ENCODE peak calls at places on chromosomes 16 and 17, in nine cellular contexts. One of them, this sample, is unnamed.

GRCh38 chr16:27748868-27749546 is 199.1 kb downstream of the KATNIP start:
- DNase-seq in heart left ventricle: no peak
- DNase-seq in OCI-LY7: peak; percentile 38
- DNase-seq in Peyer's patch: peak; percentile 19
- DNase-seq in tibial artery: peak; percentile 33
- DNase-seq in PC-9: peak; percentile 64
- DNase-seq in SK-N-SH: no peak
- DNase-seq in CD8-positive, alpha-beta T cell: no peak
- DNase-seq in cardiac muscle cell: peak; percentile 66
- DNase-seq in this sample: no peak

GRCh38 chr17:48181653-48182052 is 74.1 kb downstream of the SNX11 start:
- DNase-seq in cardiac muscle cell: peak; percentile 33
- DNase-seq in SK-N-SH: no peak
- DNase-seq in tibial artery: no peak
- DNase-seq in CD8-positive, alpha-beta T cell: no peak
- DNase-seq in OCI-LY7: no peak
- DNase-seq in Peyer's patch: no peak
- DNase-seq in PC-9: no peak
- DNase-seq in heart left ventricle: no peak
- DNase-seq in this sample: no peak

GRCh38 chr17:49390548-49391324 is 23.9 kb downstream of the PHB1 start:
- DNase-seq in CD8-positive, alpha-beta T cell: no peak
- DNase-seq in OCI-LY7: peak; percentile 80
- DNase-seq in PC-9: peak; percentile 86
- DNase-seq in heart left ventricle: peak; percentile 23
- DNase-seq in Peyer's patch: peak; percentile 66
- DNase-seq in tibial artery: peak; percentile 28
- DNase-seq in cardiac muscle cell: no peak
- DNase-seq in SK-N-SH: no peak
- DNase-seq in this sample: peak; percentile 86

GRCh38 chr16:70395345-70395901 is 43.5 kb downstream of the ST3GAL2 start:
- DNase-seq in tibial artery: peak; percentile 32
- DNase-seq in CD8-positive, alpha-beta T cell: peak; percentile 21
- DNase-seq in cardiac muscle cell: peak; percentile 56
- DNase-seq in SK-N-SH: peak; percentile 83
- DNase-seq in Peyer's patch: peak; percentile 55
- DNase-seq in heart left ventricle: peak; percentile 73
- DNase-seq in OCI-LY7: peak; percentile 76
- DNase-seq in PC-9: peak; percentile 60
- DNase-seq in this sample: peak; percentile 94

GRCh38 chr17:30084773-30085172 is 31.8 kb upstream of the NSRP1 start:
- DNase-seq in tibial artery: no peak
- DNase-seq in SK-N-SH: no peak
- DNase-seq in Peyer's patch: no peak
- DNase-seq in CD8-positive, alpha-beta T cell: no peak
- DNase-seq in cardiac muscle cell: no peak
- DNase-seq in OCI-LY7: no peak
- DNase-seq in heart left ventricle: no peak
- DNase-seq in PC-9: no peak
- DNase-seq in this sample: no peak

GRCh38 chr17:47967607-47968252 is 3.2 kb upstream of the CDK5RAP3 start:
- DNase-seq in OCI-LY7: no peak
- DNase-seq in PC-9: peak; percentile 97
- DNase-seq in tibial artery: no peak
- DNase-seq in Peyer's patch: no peak
- DNase-seq in CD8-positive, alpha-beta T cell: no peak
- DNase-seq in heart left ventricle: no peak
- DNase-seq in cardiac muscle cell: peak; percentile 70
- DNase-seq in SK-N-SH: no peak
- DNase-seq in this sample: no peak

GRCh38 chr17:78258323-78259229 is 27.1 kb downstream of the TMEM235 start:
- DNase-seq in cardiac muscle cell: peak; percentile 77
- DNase-seq in Peyer's patch: peak; percentile 76
- DNase-seq in OCI-LY7: peak; percentile 45
- DNase-seq in heart left ventricle: peak; percentile 52
- DNase-seq in tibial artery: peak; percentile 51
- DNase-seq in SK-N-SH: peak; percentile 96
- DNase-seq in CD8-positive, alpha-beta T cell: peak; percentile 45
- DNase-seq in PC-9: no peak
- DNase-seq in this sample: peak; percentile 95

GRCh38 chr17:44918006-44918405 is 2.7 kb upstream of the GFAP start:
- DNase-seq in heart left ventricle: no peak
- DNase-seq in OCI-LY7: no peak
- DNase-seq in CD8-positive, alpha-beta T cell: no peak
- DNase-seq in cardiac muscle cell: no peak
- DNase-seq in tibial artery: no peak
- DNase-seq in SK-N-SH: no peak
- DNase-seq in PC-9: no peak
- DNase-seq in Peyer's patch: no peak
- DNase-seq in this sample: no peak

GRCh38 chr17:8948462-8948861 is 17.0 kb downstream of the PIK3R5 start:
- DNase-seq in OCI-LY7: no peak
- DNase-seq in Peyer's patch: no peak
- DNase-seq in tibial artery: no peak
- DNase-seq in heart left ventricle: no peak
- DNase-seq in SK-N-SH: no peak
- DNase-seq in CD8-positive, alpha-beta T cell: no peak
- DNase-seq in PC-9: no peak
- DNase-seq in cardiac muscle cell: no peak
- DNase-seq in this sample: no peak

GRCh38 chr17:8947201-8947600 is 18.3 kb downstream of the PIK3R5 start:
- DNase-seq in OCI-LY7: no peak
- DNase-seq in tibial artery: no peak
- DNase-seq in PC-9: no peak
- DNase-seq in heart left ventricle: no peak
- DNase-seq in SK-N-SH: no peak
- DNase-seq in Peyer's patch: no peak
- DNase-seq in CD8-positive, alpha-beta T cell: no peak
- DNase-seq in cardiac muscle cell: peak; percentile 9
- DNase-seq in this sample: no peak

GRCh38 chr17:8946476-8946875 is 19.0 kb downstream of the PIK3R5 start:
- DNase-seq in SK-N-SH: no peak
- DNase-seq in OCI-LY7: no peak
- DNase-seq in Peyer's patch: no peak
- DNase-seq in cardiac muscle cell: peak; percentile 8
- DNase-seq in heart left ventricle: no peak
- DNase-seq in CD8-positive, alpha-beta T cell: no peak
- DNase-seq in tibial artery: no peak
- DNase-seq in PC-9: no peak
- DNase-seq in this sample: no peak

GRCh38 chr17:8951210-8951609 is 14.3 kb downstream of the PIK3R5 start:
- DNase-seq in heart left ventricle: no peak
- DNase-seq in Peyer's patch: no peak
- DNase-seq in CD8-positive, alpha-beta T cell: no peak
- DNase-seq in PC-9: no peak
- DNase-seq in SK-N-SH: no peak
- DNase-seq in OCI-LY7: no peak
- DNase-seq in cardiac muscle cell: no peak
- DNase-seq in tibial artery: no peak
- DNase-seq in this sample: no peak

DNA sequence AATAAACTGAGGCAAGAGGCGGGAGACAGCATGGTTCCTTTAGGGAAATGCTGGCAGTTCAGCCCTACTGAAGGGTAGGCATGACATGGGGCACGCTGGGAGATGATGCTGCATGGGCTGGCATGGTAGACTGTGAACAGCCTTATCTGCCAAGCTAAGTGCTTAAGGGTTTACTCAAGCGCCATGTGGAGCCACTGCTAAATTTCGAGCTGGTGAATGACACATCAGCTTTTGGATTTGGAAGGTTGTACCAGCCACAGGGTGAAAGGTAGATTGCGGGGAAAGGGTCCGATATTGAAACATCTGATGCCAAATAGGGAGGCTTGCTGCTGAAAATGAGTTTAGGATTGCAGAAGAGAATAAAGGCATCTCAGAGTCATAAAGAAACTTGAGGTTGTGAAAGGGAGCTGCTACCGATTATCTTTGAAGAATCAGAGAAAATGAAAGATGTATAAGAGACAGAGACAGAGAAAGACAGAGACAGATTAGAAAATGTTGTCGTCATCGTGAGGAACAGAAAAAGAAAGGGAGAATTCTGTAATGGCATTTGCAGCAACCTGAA is 16.4 kb downstream of the PIK3R5 start:
- DNase-seq in OCI-LY7: no peak
- DNase-seq in Peyer's patch: no peak
- DNase-seq in cardiac muscle cell: no peak
- DNase-seq in CD8-positive, alpha-beta T cell: no peak
- DNase-seq in heart left ventricle: no peak
- DNase-seq in tibial artery: no peak
- DNase-seq in PC-9: no peak
- DNase-seq in SK-N-SH: no peak
- DNase-seq in this sample: no peak
- H3K4me1 ChIP-seq in OCI-LY7: peaks cover 2% of the 10 kb centered on the region
- H3K4me1 ChIP-seq in Peyer's patch: peaks cover 6% of the 10 kb centered on the region
- H3K4me1 ChIP-seq in cardiac muscle cell: no peaks in the 10 kb centered on the region
- H3K4me1 ChIP-seq in CD8-positive, alpha-beta T cell: peaks cover 87% of the 10 kb centered on the region
- H3K4me1 ChIP-seq in heart left ventricle: peaks cover 6% of the 10 kb centered on the region
- H3K4me1 ChIP-seq in tibial artery: no peaks in the 10 kb centered on the region
- H3K4me1 ChIP-seq in PC-9: no peaks in the 10 kb centered on the region
- H3K4me1 ChIP-seq in SK-N-SH: no peaks in the 10 kb centered on the region
- H3K4me1 ChIP-seq in this sample: peaks cover 69% of the 10 kb centered on the region

GRCh38 chr16:85056211-85056748 is 28.7 kb downstream of the KIAA0513 start:
- DNase-seq in OCI-LY7: peak; percentile 14
- DNase-seq in cardiac muscle cell: peak; percentile 48
- DNase-seq in heart left ventricle: no peak
- DNase-seq in SK-N-SH: peak; percentile 46
- DNase-seq in CD8-positive, alpha-beta T cell: no peak
- DNase-seq in Peyer's patch: peak; percentile 28
- DNase-seq in PC-9: no peak
- DNase-seq in tibial artery: peak; percentile 39
- DNase-seq in this sample: no peak
- TF ChIP-seq CTCF in OCI-LY7: peak; percentile 55
- TF ChIP-seq CTCF in cardiac muscle cell: peak; percentile 58
- TF ChIP-seq CTCF in heart left ventricle: peak; percentile 27
- TF ChIP-seq CTCF in SK-N-SH: peak; percentile 37
- TF ChIP-seq CTCF in CD8-positive, alpha-beta T cell: no peak
- TF ChIP-seq CTCF in Peyer's patch: no peak
- TF ChIP-seq CTCF in PC-9: no peak
- TF ChIP-seq CTCF in tibial artery: no peak
- TF ChIP-seq CTCF in this sample: no peak

GRCh38 chr16:57534337-57534880 is 2.0 kb downstream of the CCDC102A start:
- DNase-seq in CD8-positive, alpha-beta T cell: no peak
- DNase-seq in OCI-LY7: no peak
- DNase-seq in cardiac muscle cell: no peak
- DNase-seq in SK-N-SH: no peak
- DNase-seq in PC-9: no peak
- DNase-seq in heart left ventricle: no peak
- DNase-seq in tibial artery: no peak
- DNase-seq in Peyer's patch: peak; percentile 14
- DNase-seq in this sample: peak; percentile 41

GRCh38 chr16:57537194-57537505 is 779 bp upstream of the CCDC102A start:
- DNase-seq in heart left ventricle: no peak
- DNase-seq in cardiac muscle cell: no peak
- DNase-seq in OCI-LY7: no peak
- DNase-seq in tibial artery: no peak
- DNase-seq in CD8-positive, alpha-beta T cell: no peak
- DNase-seq in Peyer's patch: no peak
- DNase-seq in PC-9: no peak
- DNase-seq in SK-N-SH: no peak
- DNase-seq in this sample: no peak

GRCh38 chr16:57536306-57537193 is at the start of gene CCDC102A:
- DNase-seq in CD8-positive, alpha-beta T cell: no peak
- DNase-seq in Peyer's patch: peak; percentile 65
- DNase-seq in OCI-LY7: peak; percentile 72
- DNase-seq in cardiac muscle cell: peak; percentile 28
- DNase-seq in tibial artery: no peak
- DNase-seq in PC-9: no peak
- DNase-seq in SK-N-SH: peak; percentile 86
- DNase-seq in heart left ventricle: no peak
- DNase-seq in this sample: no peak

GRCh38 chr16:57534881-57535658 is 1.3 kb downstream of the CCDC102A start:
- DNase-seq in tibial artery: no peak
- DNase-seq in cardiac muscle cell: no peak
- DNase-seq in SK-N-SH: peak; percentile 41
- DNase-seq in OCI-LY7: no peak
- DNase-seq in heart left ventricle: no peak
- DNase-seq in Peyer's patch: peak; percentile 16
- DNase-seq in CD8-positive, alpha-beta T cell: no peak
- DNase-seq in PC-9: no peak
- DNase-seq in this sample: peak; percentile 75

DNA sequence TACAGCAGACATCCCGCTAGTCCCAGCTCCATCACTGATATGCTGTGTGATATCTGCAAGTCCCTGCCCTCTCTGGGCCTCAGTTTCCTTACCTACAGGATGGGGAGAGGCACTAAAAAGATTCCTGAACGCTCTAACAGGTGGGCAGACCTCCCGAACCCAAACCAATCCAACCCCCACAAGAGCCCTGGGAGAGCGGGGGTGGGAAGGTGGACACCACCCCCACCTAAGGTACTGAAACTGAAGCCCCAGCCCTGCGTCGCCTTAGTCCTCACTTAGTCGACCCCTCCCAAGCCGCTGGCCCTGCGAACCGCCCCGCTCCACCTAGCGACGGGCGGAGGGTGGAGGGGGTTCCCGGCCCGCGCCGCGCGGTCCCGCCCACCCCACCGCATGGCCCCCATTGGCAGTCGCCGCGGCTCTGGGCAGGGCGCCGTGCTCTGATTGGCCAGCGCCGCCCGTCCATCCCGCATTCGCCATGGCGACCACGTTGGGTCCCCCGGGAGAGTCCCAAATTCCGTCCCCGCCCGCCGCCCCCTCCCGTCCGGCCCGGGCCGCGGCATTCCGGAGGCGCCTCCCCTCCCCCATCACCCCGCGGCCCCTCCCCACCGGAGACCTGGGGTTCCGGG is 578 bp downstream of the CCDC102A start:
- DNase-seq in SK-N-SH: peak; percentile 99
- DNase-seq in heart left ventricle: peak; percentile 97
- DNase-seq in Peyer's patch: peak; percentile 94
- DNase-seq in tibial artery: peak; percentile 90
- DNase-seq in CD8-positive, alpha-beta T cell: peak; percentile 83
- DNase-seq in OCI-LY7: peak; percentile 93
- DNase-seq in PC-9: peak; percentile 62
- DNase-seq in cardiac muscle cell: peak; percentile 94
- DNase-seq in this sample: peak; percentile 96
- H3K4me1 ChIP-seq in SK-N-SH: peaks cover 41% of the 10 kb centered on the region
- H3K4me1 ChIP-seq in heart left ventricle: peaks cover 43% of the 10 kb centered on the region
- H3K4me1 ChIP-seq in Peyer's patch: peaks cover 3% of the 10 kb centered on the region
- H3K4me1 ChIP-seq in tibial artery: peaks cover 52% of the 10 kb centered on the region
- H3K4me1 ChIP-seq in CD8-positive, alpha-beta T cell: peaks cover 81% of the 10 kb centered on the region
- H3K4me1 ChIP-seq in OCI-LY7: peaks cover 90% of the 10 kb centered on the region
- H3K4me1 ChIP-seq in PC-9: no peaks in the 10 kb centered on the region
- H3K4me1 ChIP-seq in cardiac muscle cell: peaks cover 20% of the 10 kb centered on the region
- H3K4me1 ChIP-seq in this sample: peaks cover 45% of the 10 kb centered on the region

DNA sequence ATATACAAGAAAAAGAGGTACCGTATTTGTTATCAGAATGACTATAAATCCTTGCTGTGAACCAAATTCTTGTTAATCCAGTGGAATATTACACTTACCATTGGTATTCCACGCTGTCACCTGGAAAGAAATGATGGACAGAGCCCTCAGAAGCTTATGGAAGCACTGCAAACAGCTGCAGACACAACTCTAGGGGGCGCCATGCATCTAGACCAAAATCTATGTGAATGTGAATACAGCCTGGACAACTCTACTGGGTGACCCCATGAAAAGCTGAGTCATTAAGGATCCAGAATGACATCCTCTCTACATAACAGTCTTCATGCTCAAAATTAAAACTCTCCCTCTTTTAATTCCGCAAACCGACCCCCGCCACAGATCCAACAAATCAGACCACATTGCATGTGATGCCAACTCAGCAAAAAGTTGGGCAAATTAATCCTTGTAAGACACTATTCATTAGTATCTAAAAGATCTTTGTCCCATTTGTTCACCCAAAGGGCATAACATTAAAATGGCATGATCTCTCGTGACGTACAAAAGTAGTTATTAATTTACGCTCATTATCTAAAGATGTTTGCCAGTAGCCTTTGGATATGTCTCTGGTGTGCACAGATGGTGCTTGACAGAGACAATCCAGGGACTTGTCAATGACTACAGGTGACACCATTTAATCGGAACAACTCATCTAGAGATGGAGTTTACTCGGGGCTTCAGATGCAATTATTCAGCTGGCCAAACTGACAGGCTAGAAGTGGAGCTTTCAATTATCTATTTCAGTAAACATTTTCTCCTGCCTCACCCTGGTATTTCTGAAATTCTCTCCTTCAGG is 552.7 kb upstream of the PSMD7 start:
- DNase-seq in OCI-LY7: no peak
- DNase-seq in PC-9: no peak
- DNase-seq in tibial artery: no peak
- DNase-seq in heart left ventricle: no peak
- DNase-seq in SK-N-SH: peak; percentile 44
- DNase-seq in Peyer's patch: no peak
- DNase-seq in CD8-positive, alpha-beta T cell: no peak
- DNase-seq in cardiac muscle cell: no peak
- DNase-seq in this sample: no peak
- TF ChIP-seq CTCF in OCI-LY7: peak; percentile 53
- TF ChIP-seq CTCF in PC-9: no peak
- TF ChIP-seq CTCF in tibial artery: no peak
- TF ChIP-seq CTCF in heart left ventricle: no peak
- TF ChIP-seq CTCF in SK-N-SH: peak; percentile 17
- TF ChIP-seq CTCF in Peyer's patch: no peak
- TF ChIP-seq CTCF in CD8-positive, alpha-beta T cell: no peak
- TF ChIP-seq CTCF in cardiac muscle cell: no peak
- TF ChIP-seq CTCF in this sample: no peak